ENCODE peak calls at places on chromosomes 13 and 19, in six cellular contexts. One of them, this sample, is unnamed.

GRCh38 chr13:48476215-48476614 is 56.7 kb downstream of the RCBTB2 start:
- DNase-seq in stimulated activated CD8-positive, alpha-beta memory T cell treated with anti-CD3 and anti-CD28 coated beads, Interleukin-2, amount 100 ng/mL, for 1 hour: no peak
- DNase-seq in WERI-Rb-1: no peak
- DNase-seq in iris pigment epithelial cell: no peak
- DNase-seq in AG04450: no peak
- DNase-seq in activated CD4-positive, alpha-beta T cell treated with anti-CD3 and anti-CD28 coated beads, Interleukin-2, amount 10 ng/mL, durations not matched to agents 7 days and 5 days: no peak
- DNase-seq in this sample: no peak

GRCh38 chr19:18672044-18672451 is 11.4 kb upstream of the CRTC1 start:
- DNase-seq in stimulated activated CD8-positive, alpha-beta memory T cell treated with anti-CD3 and anti-CD28 coated beads, Interleukin-2, amount 100 ng/mL, for 1 hour: no peak
- DNase-seq in WERI-Rb-1: no peak
- DNase-seq in iris pigment epithelial cell: no peak
- DNase-seq in AG04450: no peak
- DNase-seq in activated CD4-positive, alpha-beta T cell treated with anti-CD3 and anti-CD28 coated beads, Interleukin-2, amount 10 ng/mL, durations not matched to agents 7 days and 5 days: no peak
- DNase-seq in this sample: no peak

GRCh38 chr19:10431943-10432735 is 11.8 kb downstream of the PDE4A start:
- DNase-seq in stimulated activated CD8-positive, alpha-beta memory T cell treated with anti-CD3 and anti-CD28 coated beads, Interleukin-2, amount 100 ng/mL, for 1 hour: no peak
- DNase-seq in WERI-Rb-1: peak
- DNase-seq in iris pigment epithelial cell: peak
- DNase-seq in AG04450: no peak
- DNase-seq in activated CD4-positive, alpha-beta T cell treated with anti-CD3 and anti-CD28 coated beads, Interleukin-2, amount 10 ng/mL, durations not matched to agents 7 days and 5 days: peak
- DNase-seq in this sample: no peak

GRCh38 chr19:16030964-16031871 is 45.1 kb upstream of the TPM4 start:
- DNase-seq in stimulated activated CD8-positive, alpha-beta memory T cell treated with anti-CD3 and anti-CD28 coated beads, Interleukin-2, amount 100 ng/mL, for 1 hour: no peak
- DNase-seq in WERI-Rb-1: no peak
- DNase-seq in iris pigment epithelial cell: no peak
- DNase-seq in AG04450: no peak
- DNase-seq in activated CD4-positive, alpha-beta T cell treated with anti-CD3 and anti-CD28 coated beads, Interleukin-2, amount 10 ng/mL, durations not matched to agents 7 days and 5 days: no peak
- DNase-seq in this sample: no peak

GRCh38 chr19:36379510-36379819 is 464 bp upstream of the ZFP14 start:
- DNase-seq in stimulated activated CD8-positive, alpha-beta memory T cell treated with anti-CD3 and anti-CD28 coated beads, Interleukin-2, amount 100 ng/mL, for 1 hour: no peak
- DNase-seq in WERI-Rb-1: no peak
- DNase-seq in iris pigment epithelial cell: no peak
- DNase-seq in AG04450: no peak
- DNase-seq in activated CD4-positive, alpha-beta T cell treated with anti-CD3 and anti-CD28 coated beads, Interleukin-2, amount 10 ng/mL, durations not matched to agents 7 days and 5 days: no peak
- DNase-seq in this sample: no peak

GRCh38 chr19:12159773-12160414 is 3.0 kb upstream of the ZNF136 start:
- DNase-seq in stimulated activated CD8-positive, alpha-beta memory T cell treated with anti-CD3 and anti-CD28 coated beads, Interleukin-2, amount 100 ng/mL, for 1 hour: no peak
- DNase-seq in WERI-Rb-1: no peak
- DNase-seq in iris pigment epithelial cell: no peak
- DNase-seq in AG04450: no peak
- DNase-seq in activated CD4-positive, alpha-beta T cell treated with anti-CD3 and anti-CD28 coated beads, Interleukin-2, amount 10 ng/mL, durations not matched to agents 7 days and 5 days: no peak
- DNase-seq in this sample: no peak

GRCh38 chr19:14517446-14517839 is 754 bp downstream of the DNAJB1 start:
- DNase-seq in stimulated activated CD8-positive, alpha-beta memory T cell treated with anti-CD3 and anti-CD28 coated beads, Interleukin-2, amount 100 ng/mL, for 1 hour: no peak
- DNase-seq in WERI-Rb-1: no peak
- DNase-seq in iris pigment epithelial cell: peak
- DNase-seq in AG04450: no peak
- DNase-seq in activated CD4-positive, alpha-beta T cell treated with anti-CD3 and anti-CD28 coated beads, Interleukin-2, amount 10 ng/mL, durations not matched to agents 7 days and 5 days: no peak
- DNase-seq in this sample: peak

GRCh38 chr19:17686027-17686511 is 2.1 kb downstream of the UNC13A start:
- DNase-seq in stimulated activated CD8-positive, alpha-beta memory T cell treated with anti-CD3 and anti-CD28 coated beads, Interleukin-2, amount 100 ng/mL, for 1 hour: no peak
- DNase-seq in WERI-Rb-1: no peak
- DNase-seq in iris pigment epithelial cell: no peak
- DNase-seq in AG04450: no peak
- DNase-seq in activated CD4-positive, alpha-beta T cell treated with anti-CD3 and anti-CD28 coated beads, Interleukin-2, amount 10 ng/mL, durations not matched to agents 7 days and 5 days: no peak
- DNase-seq in this sample: no peak

GRCh38 chr13:35866801-35867200 is 264.4 kb downstream of the DCLK1 start:
- DNase-seq in stimulated activated CD8-positive, alpha-beta memory T cell treated with anti-CD3 and anti-CD28 coated beads, Interleukin-2, amount 100 ng/mL, for 1 hour: no peak
- DNase-seq in WERI-Rb-1: no peak
- DNase-seq in iris pigment epithelial cell: no peak
- DNase-seq in AG04450: no peak
- DNase-seq in activated CD4-positive, alpha-beta T cell treated with anti-CD3 and anti-CD28 coated beads, Interleukin-2, amount 10 ng/mL, durations not matched to agents 7 days and 5 days: no peak
- DNase-seq in this sample: no peak

GRCh38 chr13:99960663-99961440 is 10.7 kb downstream of the ZIC5 start:
- DNase-seq in stimulated activated CD8-positive, alpha-beta memory T cell treated with anti-CD3 and anti-CD28 coated beads, Interleukin-2, amount 100 ng/mL, for 1 hour: no peak
- DNase-seq in WERI-Rb-1: peak
- DNase-seq in iris pigment epithelial cell: no peak
- DNase-seq in AG04450: no peak
- DNase-seq in activated CD4-positive, alpha-beta T cell treated with anti-CD3 and anti-CD28 coated beads, Interleukin-2, amount 10 ng/mL, durations not matched to agents 7 days and 5 days: no peak
- DNase-seq in this sample: no peak

GRCh38 chr13:51000576-51001260 is 91.1 kb downstream of the RNASEH2B start:
- DNase-seq in stimulated activated CD8-positive, alpha-beta memory T cell treated with anti-CD3 and anti-CD28 coated beads, Interleukin-2, amount 100 ng/mL, for 1 hour: no peak
- DNase-seq in WERI-Rb-1: no peak
- DNase-seq in iris pigment epithelial cell: peak
- DNase-seq in AG04450: peak
- DNase-seq in activated CD4-positive, alpha-beta T cell treated with anti-CD3 and anti-CD28 coated beads, Interleukin-2, amount 10 ng/mL, durations not matched to agents 7 days and 5 days: no peak
- DNase-seq in this sample: no peak

GRCh38 chr19:18074192-18074591 is 12.5 kb downstream of the IL12RB1 start:
- DNase-seq in stimulated activated CD8-positive, alpha-beta memory T cell treated with anti-CD3 and anti-CD28 coated beads, Interleukin-2, amount 100 ng/mL, for 1 hour: no peak
- DNase-seq in WERI-Rb-1: peak
- DNase-seq in iris pigment epithelial cell: no peak
- DNase-seq in AG04450: no peak
- DNase-seq in activated CD4-positive, alpha-beta T cell treated with anti-CD3 and anti-CD28 coated beads, Interleukin-2, amount 10 ng/mL, durations not matched to agents 7 days and 5 days: no peak
- DNase-seq in this sample: no peak

GRCh38 chr19:55393362-55393761 is 7.6 kb downstream of the RPL28 start:
- DNase-seq in stimulated activated CD8-positive, alpha-beta memory T cell treated with anti-CD3 and anti-CD28 coated beads, Interleukin-2, amount 100 ng/mL, for 1 hour: no peak
- DNase-seq in WERI-Rb-1: no peak
- DNase-seq in iris pigment epithelial cell: no peak
- DNase-seq in AG04450: no peak
- DNase-seq in activated CD4-positive, alpha-beta T cell treated with anti-CD3 and anti-CD28 coated beads, Interleukin-2, amount 10 ng/mL, durations not matched to agents 7 days and 5 days: no peak
- DNase-seq in this sample: no peak

GRCh38 chr19:46478356-46478986 is 7.1 kb upstream of the PNMA8A start:
- DNase-seq in stimulated activated CD8-positive, alpha-beta memory T cell treated with anti-CD3 and anti-CD28 coated beads, Interleukin-2, amount 100 ng/mL, for 1 hour: no peak
- DNase-seq in WERI-Rb-1: no peak
- DNase-seq in iris pigment epithelial cell: peak
- DNase-seq in AG04450: no peak
- DNase-seq in activated CD4-positive, alpha-beta T cell treated with anti-CD3 and anti-CD28 coated beads, Interleukin-2, amount 10 ng/mL, durations not matched to agents 7 days and 5 days: peak
- DNase-seq in this sample: no peak

GRCh38 chr13:40910324-40911050 is 108.6 kb downstream of the ELF1 start:
- DNase-seq in stimulated activated CD8-positive, alpha-beta memory T cell treated with anti-CD3 and anti-CD28 coated beads, Interleukin-2, amount 100 ng/mL, for 1 hour: no peak
- DNase-seq in WERI-Rb-1: no peak
- DNase-seq in iris pigment epithelial cell: peak
- DNase-seq in AG04450: no peak
- DNase-seq in activated CD4-positive, alpha-beta T cell treated with anti-CD3 and anti-CD28 coated beads, Interleukin-2, amount 10 ng/mL, durations not matched to agents 7 days and 5 days: no peak
- DNase-seq in this sample: no peak

GRCh38 chr19:44653977-44654784 is 10.5 kb downstream of the PVR start:
- DNase-seq in stimulated activated CD8-positive, alpha-beta memory T cell treated with anti-CD3 and anti-CD28 coated beads, Interleukin-2, amount 100 ng/mL, for 1 hour: peak
- DNase-seq in WERI-Rb-1: peak
- DNase-seq in iris pigment epithelial cell: peak
- DNase-seq in AG04450: no peak
- DNase-seq in activated CD4-positive, alpha-beta T cell treated with anti-CD3 and anti-CD28 coated beads, Interleukin-2, amount 10 ng/mL, durations not matched to agents 7 days and 5 days: peak
- DNase-seq in this sample: peak

GRCh38 chr13:62014299-62014698 is 598.6 kb upstream of the PCDH20 start:
- DNase-seq in stimulated activated CD8-positive, alpha-beta memory T cell treated with anti-CD3 and anti-CD28 coated beads, Interleukin-2, amount 100 ng/mL, for 1 hour: no peak
- DNase-seq in WERI-Rb-1: no peak
- DNase-seq in iris pigment epithelial cell: peak
- DNase-seq in AG04450: no peak
- DNase-seq in activated CD4-positive, alpha-beta T cell treated with anti-CD3 and anti-CD28 coated beads, Interleukin-2, amount 10 ng/mL, durations not matched to agents 7 days and 5 days: no peak
- DNase-seq in this sample: peak

GRCh38 chr19:2260341-2260751 is 4.1 kb upstream of the JSRP1 start:
- DNase-seq in stimulated activated CD8-positive, alpha-beta memory T cell treated with anti-CD3 and anti-CD28 coated beads, Interleukin-2, amount 100 ng/mL, for 1 hour: no peak
- DNase-seq in WERI-Rb-1: no peak
- DNase-seq in iris pigment epithelial cell: no peak
- DNase-seq in AG04450: no peak
- DNase-seq in activated CD4-positive, alpha-beta T cell treated with anti-CD3 and anti-CD28 coated beads, Interleukin-2, amount 10 ng/mL, durations not matched to agents 7 days and 5 days: no peak
- DNase-seq in this sample: no peak

GRCh38 chr13:46624821-46625220 is 71.9 kb downstream of the LRCH1 start:
- DNase-seq in stimulated activated CD8-positive, alpha-beta memory T cell treated with anti-CD3 and anti-CD28 coated beads, Interleukin-2, amount 100 ng/mL, for 1 hour: no peak
- DNase-seq in WERI-Rb-1: no peak
- DNase-seq in iris pigment epithelial cell: no peak
- DNase-seq in AG04450: no peak
- DNase-seq in activated CD4-positive, alpha-beta T cell treated with anti-CD3 and anti-CD28 coated beads, Interleukin-2, amount 10 ng/mL, durations not matched to agents 7 days and 5 days: no peak
- DNase-seq in this sample: no peak

GRCh38 chr19:37309834-37310575 is 60.9 kb upstream of the ZNF527 start:
- DNase-seq in stimulated activated CD8-positive, alpha-beta memory T cell treated with anti-CD3 and anti-CD28 coated beads, Interleukin-2, amount 100 ng/mL, for 1 hour: no peak
- DNase-seq in WERI-Rb-1: peak
- DNase-seq in iris pigment epithelial cell: no peak
- DNase-seq in AG04450: no peak
- DNase-seq in activated CD4-positive, alpha-beta T cell treated with anti-CD3 and anti-CD28 coated beads, Interleukin-2, amount 10 ng/mL, durations not matched to agents 7 days and 5 days: peak
- DNase-seq in this sample: no peak

GRCh38 chr13:61954092-61954491 is 538.4 kb upstream of the PCDH20 start:
- DNase-seq in stimulated activated CD8-positive, alpha-beta memory T cell treated with anti-CD3 and anti-CD28 coated beads, Interleukin-2, amount 100 ng/mL, for 1 hour: no peak
- DNase-seq in WERI-Rb-1: no peak
- DNase-seq in iris pigment epithelial cell: peak
- DNase-seq in AG04450: no peak
- DNase-seq in activated CD4-positive, alpha-beta T cell treated with anti-CD3 and anti-CD28 coated beads, Interleukin-2, amount 10 ng/mL, durations not matched to agents 7 days and 5 days: no peak
- DNase-seq in this sample: peak

GRCh38 chr19:46860846-46861690 is at the start of gene ARHGAP35:
- DNase-seq in stimulated activated CD8-positive, alpha-beta memory T cell treated with anti-CD3 and anti-CD28 coated beads, Interleukin-2, amount 100 ng/mL, for 1 hour: no peak
- DNase-seq in WERI-Rb-1: no peak
- DNase-seq in iris pigment epithelial cell: no peak
- DNase-seq in AG04450: no peak
- DNase-seq in activated CD4-positive, alpha-beta T cell treated with anti-CD3 and anti-CD28 coated beads, Interleukin-2, amount 10 ng/mL, durations not matched to agents 7 days and 5 days: peak
- DNase-seq in this sample: peak

GRCh38 chr13:42078113-42078769 is 29.8 kb downstream of the DGKH start:
- DNase-seq in stimulated activated CD8-positive, alpha-beta memory T cell treated with anti-CD3 and anti-CD28 coated beads, Interleukin-2, amount 100 ng/mL, for 1 hour: no peak
- DNase-seq in WERI-Rb-1: no peak
- DNase-seq in iris pigment epithelial cell: no peak
- DNase-seq in AG04450: no peak
- DNase-seq in activated CD4-positive, alpha-beta T cell treated with anti-CD3 and anti-CD28 coated beads, Interleukin-2, amount 10 ng/mL, durations not matched to agents 7 days and 5 days: no peak
- DNase-seq in this sample: no peak

GRCh38 chr13:106349080-106349841 is 186.2 kb downstream of the EFNB2 start:
- DNase-seq in stimulated activated CD8-positive, alpha-beta memory T cell treated with anti-CD3 and anti-CD28 coated beads, Interleukin-2, amount 100 ng/mL, for 1 hour: no peak
- DNase-seq in WERI-Rb-1: no peak
- DNase-seq in iris pigment epithelial cell: peak
- DNase-seq in AG04450: no peak
- DNase-seq in activated CD4-positive, alpha-beta T cell treated with anti-CD3 and anti-CD28 coated beads, Interleukin-2, amount 10 ng/mL, durations not matched to agents 7 days and 5 days: no peak
- DNase-seq in this sample: peak

GRCh38 chr13:105207586-105208293 is 1327.7 kb downstream of the EFNB2 start:
- DNase-seq in stimulated activated CD8-positive, alpha-beta memory T cell treated with anti-CD3 and anti-CD28 coated beads, Interleukin-2, amount 100 ng/mL, for 1 hour: no peak
- DNase-seq in WERI-Rb-1: no peak
- DNase-seq in iris pigment epithelial cell: no peak
- DNase-seq in AG04450: no peak
- DNase-seq in activated CD4-positive, alpha-beta T cell treated with anti-CD3 and anti-CD28 coated beads, Interleukin-2, amount 10 ng/mL, durations not matched to agents 7 days and 5 days: no peak
- DNase-seq in this sample: no peak

GRCh38 chr13:28002886-28003698 is 14.6 kb upstream of the URAD start:
- DNase-seq in stimulated activated CD8-positive, alpha-beta memory T cell treated with anti-CD3 and anti-CD28 coated beads, Interleukin-2, amount 100 ng/mL, for 1 hour: no peak
- DNase-seq in WERI-Rb-1: no peak
- DNase-seq in iris pigment epithelial cell: no peak
- DNase-seq in AG04450: no peak
- DNase-seq in activated CD4-positive, alpha-beta T cell treated with anti-CD3 and anti-CD28 coated beads, Interleukin-2, amount 10 ng/mL, durations not matched to agents 7 days and 5 days: no peak
- DNase-seq in this sample: no peak

GRCh38 chr19:31531326-31531725 is 182.1 kb upstream of the TSHZ3 start:
- DNase-seq in stimulated activated CD8-positive, alpha-beta memory T cell treated with anti-CD3 and anti-CD28 coated beads, Interleukin-2, amount 100 ng/mL, for 1 hour: no peak
- DNase-seq in WERI-Rb-1: no peak
- DNase-seq in iris pigment epithelial cell: no peak
- DNase-seq in AG04450: no peak
- DNase-seq in activated CD4-positive, alpha-beta T cell treated with anti-CD3 and anti-CD28 coated beads, Interleukin-2, amount 10 ng/mL, durations not matched to agents 7 days and 5 days: no peak
- DNase-seq in this sample: no peak

GRCh38 chr13:76822691-76823267 is 63.4 kb downstream of the KCTD12 start:
- DNase-seq in stimulated activated CD8-positive, alpha-beta memory T cell treated with anti-CD3 and anti-CD28 coated beads, Interleukin-2, amount 100 ng/mL, for 1 hour: no peak
- DNase-seq in WERI-Rb-1: no peak
- DNase-seq in iris pigment epithelial cell: peak
- DNase-seq in AG04450: no peak
- DNase-seq in activated CD4-positive, alpha-beta T cell treated with anti-CD3 and anti-CD28 coated beads, Interleukin-2, amount 10 ng/mL, durations not matched to agents 7 days and 5 days: peak
- DNase-seq in this sample: no peak